ENCODE peak calls at places on chromosomes 7 and 10, in six cellular contexts. A, W, H, T, O and J are unnamed samples.

GRCh38 chr7:152054377-152055230 is 29.1 kb downstream of the GALNT11 start:
- DNase-seq in A (no peak), W (no peak), H (no peak), T (peak), O (no peak), J (peak)

GRCh38 chr10:114117728-114118127 is 56.3 kb downstream of the CCDC186 start:
- DNase-seq in A (no peak), W (no peak), H (no peak), T (no peak), O (no peak), J (no peak)

GRCh38 chr10:80187465-80188409 is 17.6 kb downstream of the ANXA11 start:
- DNase-seq in A (no peak), W (no peak), H (peak), T (no peak), O (no peak), J (no peak)

GRCh38 chr7:143361552-143362125 is 874 bp downstream of the FAM131B start:
- DNase-seq in A (no peak), W (no peak), H (no peak), T (no peak), O (no peak), J (no peak)

GRCh38 chr7:100141554-100141949 is 7.2 kb upstream of the LAMTOR4 start:
- DNase-seq in A (no peak), W (no peak), H (no peak), T (no peak), O (no peak), J (no peak)

GRCh38 chr10:18542832-18543231 is 108.6 kb downstream of the NSUN6 start:
- DNase-seq in A (no peak), W (no peak), H (no peak), T (no peak), O (no peak), J (peak)

GRCh38 chr10:26725837-26726727 is 28.6 kb downstream of the PDSS1 start:
- DNase-seq in A (peak), W (no peak), H (peak), T (peak), O (no peak), J (peak)

GRCh38 chr10:119270893-119271361 is 63.6 kb downstream of the GRK5 start:
- DNase-seq in A (peak), W (no peak), H (peak), T (no peak), O (no peak), J (peak)

GRCh38 chr7:101924171-101924570 is 106.7 kb downstream of the CUX1 start:
- DNase-seq in A (no peak), W (no peak), H (no peak), T (no peak), O (no peak), J (peak)